ENCODE peak calls at places on chromosomes 4 and X, in eight cellular contexts. A is tibial nerve, R is tibial artery, V is SK-N-SH, P is testis, U is esophagus squamous epithelium, N is psoas muscle, Q is PC-3. G is an unnamed sample. For H3K9me3, the result is how much of the 10 kb centered on the place peaks cover.

GRCh38 chr4:173182403-173182802 is 13.8 kb downstream of the GALNT7 start:
- DNase-seq in A (no peak), R (no peak), V (no peak), P (no peak), U (no peak), N (no peak), Q (peak), G (no peak)

GRCh38 chr4:8538703-8539567 is 41.3 kb upstream of the GPR78 start:
- DNase-seq in A (no peak), R (no peak), V (no peak), P (no peak), U (no peak), N (peak), Q (peak), G (no peak)

GRCh38 chr4:185872747-185873380 is 60.9 kb upstream of the SORBS2 start:
- DNase-seq in A (no peak), R (no peak), V (no peak), P (no peak), U (no peak), N (no peak), Q (no peak), G (no peak)

GRCh38 chrX:49003696-49004095 is 1.6 kb upstream of the GRIPAP1 start:
- DNase-seq in A (no peak), R (no peak), V (no peak), P (no peak), U (no peak), N (no peak), Q (peak), G (no peak)

GRCh38 chr4:81648576-81649272 is 177.0 kb upstream of the RASGEF1B start:
- DNase-seq in A (no peak), R (no peak), V (no peak), P (no peak), U (no peak), N (no peak), Q (no peak), G (no peak)

GRCh38 chrX:40100141-40100536 is 2.4 kb upstream of the BCOR start:
- DNase-seq in A (no peak), R (peak), V (peak), P (no peak), U (no peak), N (no peak), Q (peak), G (no peak)

GRCh38 chr4:52957791-52958190 is 95.7 kb downstream of the RASL11B start:
- DNase-seq in A (no peak), R (no peak), V (no peak), P (no peak), U (no peak), N (no peak), Q (no peak), G (no peak)

GRCh38 chr4:46196086-46196485 is 72.2 kb upstream of the GABRG1 start:
- DNase-seq in A (no peak), R (no peak), V (no peak), P (peak), U (no peak), N (no peak), Q (no peak), G (no peak)

GRCh38 chrX:92232182-92232581 is 453.0 kb downstream of the PCDH11X start:
- DNase-seq in A (no peak), R (no peak), V (peak), P (no peak), U (no peak), N (no peak), Q (peak), G (no peak)

GRCh38 chr4:123353656-123354055 is 42.9 kb upstream of the SPRY1 start:
- DNase-seq in A (no peak), R (no peak), V (no peak), P (no peak), U (no peak), N (no peak), Q (no peak), G (no peak)
- H3K4me3 ChIP-seq in A (no peak), R (no peak), V (no peak), P (no peak), U (no peak), N (no peak), Q (no peak), G (no peak)

DNA sequence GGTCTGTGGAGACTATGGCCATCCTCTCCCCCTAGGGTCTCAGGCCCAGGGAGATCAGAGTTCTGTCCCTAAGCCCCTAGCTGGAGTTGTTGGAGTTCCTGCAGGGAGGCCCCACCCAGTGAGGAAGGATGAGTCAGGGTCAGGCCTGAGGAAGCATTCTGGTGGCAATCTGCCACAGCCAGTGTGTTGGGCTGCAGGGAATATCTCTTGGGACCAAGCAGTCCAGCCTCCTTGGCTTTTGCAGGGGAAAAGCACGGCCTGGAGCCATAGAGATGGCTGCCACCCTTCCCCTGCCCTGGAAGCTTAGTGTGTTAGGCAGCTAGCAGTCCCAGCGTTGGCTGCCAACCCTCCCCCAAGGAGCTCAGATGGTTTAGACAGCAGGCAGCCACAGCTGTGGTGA is 202.4 kb downstream of the RTL9 start:
- DNase-seq in A (no peak), R (no peak), V (no peak), P (no peak), U (no peak), N (peak), Q (peak), G (no peak)
- H3K9me3 ChIP-seq in A (under half), R (under half), V (under half), P (under half), U (under half), N (under half), Q (under half), G (under half)

DNA sequence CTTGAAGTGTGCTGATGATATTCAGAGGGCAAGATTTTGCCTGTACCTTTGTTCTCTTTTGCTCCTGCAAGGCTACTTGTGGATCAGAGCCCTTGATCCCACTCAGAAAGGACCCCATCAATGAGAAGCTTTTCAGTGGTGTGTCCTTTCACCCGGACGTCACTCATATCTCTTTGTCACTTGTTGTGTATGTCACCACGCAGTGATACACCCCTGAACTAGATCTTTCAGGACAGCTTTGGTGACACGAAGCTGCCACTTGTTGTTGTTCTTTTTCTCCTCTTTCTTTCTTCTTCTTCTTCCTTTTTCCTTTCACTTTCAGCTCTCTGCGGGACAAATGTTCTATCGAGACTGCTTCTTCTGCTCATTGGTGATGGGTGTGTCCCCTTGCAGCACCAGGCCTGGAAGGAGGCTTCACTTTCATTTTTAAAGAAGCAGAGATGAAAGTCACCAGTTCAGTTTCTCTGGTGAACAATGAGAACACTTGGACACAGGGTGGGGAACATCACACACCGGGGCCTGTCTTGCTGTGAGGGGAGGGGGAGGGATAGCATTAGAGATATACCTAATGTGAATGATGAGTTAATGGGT is 83.6 kb downstream of the NBDY start:
- DNase-seq in A (no peak), R (no peak), V (no peak), P (no peak), U (no peak), N (no peak), Q (no peak), G (no peak)
- H3K4me3 ChIP-seq in A (peak), R (no peak), V (no peak), P (no peak), U (peak), N (peak), Q (no peak), G (peak)

GRCh38 chrX:76248901-76249300 is 76.0 kb downstream of the PBDC1 start:
- DNase-seq in A (no peak), R (no peak), V (no peak), P (no peak), U (no peak), N (no peak), Q (no peak), G (no peak)
- H3K9me3 ChIP-seq in A (under half), R (under half), V (under half), P (under half), U (under half), N (under half), Q (under half), G (under half)

GRCh38 chr4:5018603-5019002 is 655 bp downstream of the CYTL1 start:
- DNase-seq in A (no peak), R (no peak), V (peak), P (no peak), U (no peak), N (no peak), Q (no peak), G (no peak)
- H3K4me3 ChIP-seq in A (no peak), R (no peak), V (no peak), P (no peak), U (no peak), N (no peak), Q (no peak), G (no peak)

GRCh38 chrX:47992093-47992375 is 11.8 kb downstream of the ZNF182 start:
- DNase-seq in A (no peak), R (no peak), V (no peak), P (peak), U (no peak), N (no peak), Q (no peak), G (no peak)
- H3K9me3 ChIP-seq in A (under half), R (under half), V (under half), P (under half), U (under half), N (under half), Q (under half), G (under half)

GRCh38 chrX:103384672-103385071 is 8.3 kb downstream of the BEX3 start:
- DNase-seq in A (no peak), R (no peak), V (no peak), P (no peak), U (no peak), N (no peak), Q (no peak), G (no peak)
- H3K4me3 ChIP-seq in A (no peak), R (no peak), V (no peak), P (no peak), U (no peak), N (no peak), Q (no peak), G (no peak)

GRCh38 chrX:63812826-63813225 is 27.8 kb upstream of the ARHGEF9 start:
- DNase-seq in A (no peak), R (no peak), V (no peak), P (no peak), U (no peak), N (no peak), Q (no peak), G (no peak)
- H3K9me3 ChIP-seq in A (under half), R (under half), V (under half), P (under half), U (under half), N (under half), Q (under half), G (under half)

GRCh38 chr4:108094923-108095482 is 73.7 kb downstream of the LEF1 start:
- DNase-seq in A (no peak), R (no peak), V (no peak), P (no peak), U (no peak), N (no peak), Q (no peak), G (no peak)
- H3K4me3 ChIP-seq in A (no peak), R (no peak), V (no peak), P (no peak), U (no peak), N (no peak), Q (no peak), G (no peak)

G was measured in effector memory CD4-positive, alpha-beta T cell.